ENCODE peak calls at places on chromosomes 4 and X, in nine cellular contexts. G is lung; O is PC-9; Q is naive thymus-derived CD4-positive, alpha-beta T cell; T is mammary epithelial cell; N is astrocyte; R is mucosa of descending colon; D is sigmoid colon; J is upper lobe of left lung. H is an unnamed sample. For H3K36me3, the result is how much of the 10 kb centered on the place peaks cover.

GRCh38 chr4:7708981-7709380 is 230.7 kb downstream of the AFAP1 start:
- DNase-seq in G (no peak), O (no peak), Q (no peak), T (no peak), N (peak), R (peak), D (no peak), J (no peak), H (no peak)

GRCh38 chrX:77431227-77431626 is 16.0 kb upstream of the FGF16 start:
- DNase-seq in G (no peak), O (no peak), Q (no peak), T (no peak), N (peak), R (no peak), D (no peak), J (no peak), H (no peak)

GRCh38 chr4:25128671-25129070 is 31.6 kb downstream of the SEPSECS start:
- DNase-seq in G (no peak), O (no peak), Q (no peak), T (no peak), N (peak), R (no peak), D (no peak), J (no peak), H (no peak)

GRCh38 chrX:39782276-39782675 is 315.5 kb downstream of the BCOR start:
- DNase-seq in G (no peak), O (no peak), Q (no peak), T (no peak), N (no peak), R (no peak), D (no peak), J (no peak), H (no peak)

GRCh38 chr4:140094701-140095420 is 59.1 kb downstream of the MAML3 start:
- DNase-seq in G (peak), O (no peak), Q (peak), T (peak), N (peak), R (peak), D (peak), J (peak), H (no peak)

GRCh38 chr4:13261486-13262257 is 222.5 kb downstream of the RAB28 start:
- DNase-seq in G (no peak), O (no peak), Q (no peak), T (no peak), N (peak), R (no peak), D (no peak), J (no peak), H (no peak)

GRCh38 chr4:176964116-176964691 is 171.5 kb upstream of the VEGFC start:
- DNase-seq in G (no peak), O (no peak), Q (no peak), T (peak), N (no peak), R (no peak), D (no peak), J (no peak), H (no peak)

GRCh38 chr4:17511041-17511949 is 595 bp downstream of the QDPR start:
- DNase-seq in G (peak), O (no peak), Q (no peak), T (peak), N (peak), R (peak), D (peak), J (no peak), H (no peak)

GRCh38 chr4:20249333-20249732 is 2.4 kb upstream of the SLIT2 start:
- DNase-seq in G (no peak), O (no peak), Q (no peak), T (no peak), N (peak), R (no peak), D (no peak), J (no peak), H (no peak)

GRCh38 chrX:10199212-10199611 is 42.4 kb downstream of the CLCN4 start:
- DNase-seq in G (peak), O (no peak), Q (no peak), T (no peak), N (peak), R (peak), D (peak), J (no peak), H (no peak)

GRCh38 chr4:145177906-145178538 is 2.4 kb downstream of the OTUD4 start:
- DNase-seq in G (no peak), O (peak), Q (no peak), T (peak), N (peak), R (no peak), D (no peak), J (no peak), H (no peak)

GRCh38 chrX:66638591-66639500 is at the start of gene EDA2R:
- DNase-seq in G (peak), O (no peak), Q (peak), T (peak), N (peak), R (no peak), D (no peak), J (peak), H (no peak)

GRCh38 chr4:2103843-2104547 is 44.9 kb downstream of the NAT8L start:
- DNase-seq in G (no peak), O (no peak), Q (no peak), T (no peak), N (no peak), R (no peak), D (no peak), J (no peak), H (no peak)

GRCh38 chrX:52271212-52271611 is 86.5 kb downstream of the MAGED4 start:
- DNase-seq in G (no peak), O (no peak), Q (no peak), T (peak), N (no peak), R (no peak), D (no peak), J (no peak), H (no peak)

GRCh38 chr4:43244688-43245382 is 352.3 kb downstream of the GRXCR1 start:
- DNase-seq in G (no peak), O (no peak), Q (no peak), T (no peak), N (no peak), R (no peak), D (no peak), J (no peak), H (no peak)

GRCh38 chrX:48702032-48702431 is 5.5 kb downstream of the SUV39H1 start:
- DNase-seq in G (no peak), O (no peak), Q (no peak), T (no peak), N (no peak), R (no peak), D (no peak), J (no peak), H (no peak)
- H3K36me3 ChIP-seq in G (under half), O (under half), Q (under half), T (under half), N (under half), R (under half), D (under half), J (under half), H (under half)

DNA sequence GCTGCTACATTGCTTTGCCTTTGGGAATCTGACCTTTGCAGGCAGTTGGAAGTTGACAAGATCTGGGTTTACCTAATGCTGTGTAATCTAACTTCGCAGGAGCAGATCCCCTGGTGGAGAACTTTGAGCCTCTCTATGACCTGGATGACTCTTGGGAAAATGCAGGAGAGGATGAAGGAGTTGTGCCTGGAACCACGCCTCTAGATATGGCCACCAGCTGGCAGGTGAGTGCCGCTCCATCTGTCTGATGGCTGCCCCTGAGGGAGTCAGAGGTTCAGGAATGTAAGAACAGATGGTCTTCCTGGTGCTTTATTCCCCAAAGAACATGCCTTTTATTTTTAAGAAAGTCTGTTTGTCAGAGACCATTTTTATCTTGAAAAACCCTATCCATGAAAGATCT is 109.3 kb downstream of the NFKB1 start:
- DNase-seq in G (no peak), O (no peak), Q (no peak), T (no peak), N (no peak), R (no peak), D (no peak), J (no peak), H (no peak)
- H3K36me3 ChIP-seq in G (half or more), O (under half), Q (under half), T (under half), N (under half), R (under half), D (under half), J (under half), H (under half)

DNA sequence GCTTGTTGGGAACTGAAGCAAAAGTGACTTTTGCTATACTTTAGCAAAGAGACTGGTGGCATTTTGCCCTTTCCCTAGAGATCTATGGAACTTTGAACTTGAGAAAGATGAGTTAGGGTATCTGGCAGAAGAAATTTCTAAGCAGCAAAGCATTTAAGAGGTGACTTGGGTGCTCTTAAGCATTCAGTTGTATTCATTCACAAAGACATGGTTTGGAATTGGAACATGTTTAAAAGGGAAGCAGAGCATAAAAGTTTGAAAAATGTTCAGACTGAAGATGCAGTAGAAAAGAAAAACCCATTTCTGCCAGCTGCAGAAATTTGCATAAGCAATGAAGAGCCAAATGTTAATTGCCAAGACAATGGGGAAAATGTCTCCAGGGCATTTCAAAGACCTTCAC is 21.6 kb downstream of the AIMP1 start:
- DNase-seq in G (no peak), O (no peak), Q (no peak), T (no peak), N (no peak), R (no peak), D (no peak), J (no peak), H (no peak)
- H3K36me3 ChIP-seq in G (under half), O (under half), Q (under half), T (under half), N (under half), R (under half), D (under half), J (under half), H (under half)

GRCh38 chr4:143538979-143539669 is 25.6 kb downstream of the SMARCA5 start:
- DNase-seq in G (no peak), O (no peak), Q (no peak), T (no peak), N (no peak), R (no peak), D (no peak), J (no peak), H (no peak)

GRCh38 chr4:143539670-143540023 is 26.1 kb downstream of the SMARCA5 start:
- DNase-seq in G (no peak), O (no peak), Q (no peak), T (no peak), N (no peak), R (no peak), D (no peak), J (no peak), H (no peak)
- H3K36me3 ChIP-seq in G (under half), O (under half), Q (under half), T (half or more), N (half or more), R (under half), D (under half), J (half or more), H (under half)

DNA sequence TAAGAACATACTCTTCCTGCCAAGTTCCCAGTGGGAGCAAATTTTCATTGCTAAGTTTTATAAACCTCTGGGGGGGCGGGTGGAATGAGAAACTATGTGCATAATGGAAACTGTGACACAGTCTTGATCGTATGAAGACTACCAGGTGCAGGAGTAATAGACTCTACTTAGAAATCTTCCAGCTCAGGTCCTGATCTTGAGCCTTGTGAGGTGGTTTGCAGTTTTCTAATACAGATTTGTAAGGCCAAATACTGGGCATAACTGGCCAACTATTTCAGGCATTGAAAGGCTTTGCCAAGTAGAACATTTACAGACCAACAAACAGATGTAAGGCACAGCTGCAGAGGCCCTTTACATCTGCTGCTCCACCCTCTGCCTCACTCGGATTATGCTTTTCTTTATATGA is 89.7 kb upstream of the CBR4 start:
- DNase-seq in G (no peak), O (no peak), Q (no peak), T (no peak), N (peak), R (no peak), D (peak), J (no peak), H (no peak)
- H3K36me3 ChIP-seq in G (under half), O (under half), Q (under half), T (under half), N (under half), R (under half), D (under half), J (under half), H (under half)

GRCh38 chr4:152050098-152050497 is 289.3 kb upstream of the GATB start:
- DNase-seq in G (no peak), O (no peak), Q (no peak), T (no peak), N (no peak), R (no peak), D (no peak), J (no peak), H (no peak)
- H3K36me3 ChIP-seq in G (under half), O (under half), Q (under half), T (under half), N (under half), R (under half), D (under half), J (under half), H (under half)

DNA sequence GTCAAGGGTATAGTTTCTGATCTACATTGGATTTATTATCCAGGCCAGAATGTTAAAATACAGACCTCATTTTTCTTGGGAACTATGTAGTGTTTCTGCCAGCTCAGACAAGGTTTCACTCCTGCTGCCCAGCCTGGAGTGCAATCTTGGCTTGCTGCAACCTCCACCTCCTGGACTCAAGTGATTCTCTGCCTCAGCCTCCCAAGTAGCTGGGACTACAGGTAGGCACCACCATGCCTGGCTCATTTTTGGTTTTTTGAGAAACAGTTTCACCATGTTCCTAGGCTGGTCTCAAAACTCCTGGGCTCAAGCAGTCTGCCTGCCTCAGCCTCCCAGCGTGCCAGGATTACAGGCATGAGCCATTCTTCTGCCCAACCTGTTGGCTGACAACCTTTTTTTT is 5.7 kb downstream of the RPL34 start:
- DNase-seq in G (no peak), O (no peak), Q (no peak), T (no peak), N (no peak), R (no peak), D (no peak), J (no peak), H (no peak)
- H3K36me3 ChIP-seq in G (under half), O (half or more), Q (under half), T (half or more), N (half or more), R (under half), D (under half), J (under half), H (half or more)

GRCh38 chr4:16161866-16162408 is 64.3 kb downstream of the TAPT1 start:
- DNase-seq in G (no peak), O (no peak), Q (no peak), T (no peak), N (no peak), R (no peak), D (no peak), J (no peak), H (no peak)
- H3K36me3 ChIP-seq in G (under half), O (under half), Q (under half), T (under half), N (under half), R (under half), D (under half), J (under half), H (under half)

DNA sequence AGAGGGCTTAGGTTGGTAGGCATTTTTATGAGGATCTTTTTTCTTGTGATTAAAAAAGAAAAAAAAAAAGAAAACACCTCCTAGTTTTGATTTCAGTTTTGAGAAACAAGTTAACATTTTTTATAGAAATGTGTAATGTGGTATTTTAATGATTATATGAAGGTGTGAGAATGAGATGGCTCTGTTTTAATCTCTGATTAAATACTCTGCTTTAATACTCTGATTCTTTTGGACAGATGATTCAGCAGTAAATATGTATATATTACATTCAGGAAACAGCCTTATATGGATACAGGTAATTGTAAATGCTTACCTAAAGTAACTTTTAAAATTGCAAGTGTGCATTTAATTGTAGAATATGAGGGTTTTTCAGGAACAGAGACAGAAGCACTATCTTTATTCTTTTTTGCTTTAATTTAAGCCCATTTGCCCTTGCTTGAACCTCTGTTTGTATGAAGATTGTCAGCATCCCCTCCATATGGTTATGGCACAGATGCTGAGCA is 101.1 kb upstream of the TLR2 start:
- DNase-seq in G (no peak), O (no peak), Q (no peak), T (no peak), N (no peak), R (no peak), D (no peak), J (no peak), H (no peak)
- H3K36me3 ChIP-seq in G (under half), O (under half), Q (under half), T (under half), N (under half), R (under half), D (under half), J (under half), H (under half)

H was measured in Panc1.